ENCODE peak calls at places on chromosomes 5 and 9, in nine cellular contexts. C, D, Q, R, S, P, E, H and Y are unnamed samples.

GRCh38 chr5:112210430-112211005 is 208.6 kb downstream of the EPB41L4A start:
- DNase-seq in P (peak; percentile 16), Q (peak; percentile 43), C (peak; percentile 17), E (peak; percentile 52), D (peak; percentile 68), H (peak; percentile 21), R (no peak), S (peak; percentile 77), Y (no peak)

GRCh38 chr9:127904888-127905728 is 5.7 kb upstream of the ST6GALNAC6 start:
- DNase-seq in D (no peak), H (no peak), S (no peak), E (no peak), C (no peak), Q (no peak), R (no peak), P (no peak), Y (no peak)

GRCh38 chr5:473344-474192 is 30.6 kb downstream of the EXOC3 start:
- DNase-seq in Q (peak; percentile 66), H (peak; percentile 51), E (peak; percentile 79), R (no peak), P (no peak), S (peak; percentile 83), D (peak; percentile 65), C (peak; percentile 34), Y (no peak)

GRCh38 chr5:39109616-39110015 is 35.4 kb upstream of the RICTOR start:
- DNase-seq in S (no peak), C (no peak), E (no peak), D (no peak), R (no peak), H (no peak), P (no peak), Q (no peak), Y (no peak)

GRCh38 chr5:79562351-79563246 is 48.7 kb upstream of the HOMER1 start:
- DNase-seq in Q (peak; percentile 8), H (no peak), P (no peak), R (no peak), D (peak; percentile 61), C (peak; percentile 69), E (no peak), S (no peak), Y (peak; percentile 81)

GRCh38 chr5:179413086-179413690 is 67.9 kb upstream of the ADAMTS2 start:
- DNase-seq in P (no peak), E (no peak), D (no peak), H (no peak), R (no peak), Q (no peak), C (no peak), S (peak; percentile 31), Y (no peak)

GRCh38 chr5:39933061-39933460 is 508.3 kb upstream of the DAB2 start:
- DNase-seq in R (no peak), P (no peak), S (no peak), D (no peak), Q (no peak), H (no peak), C (no peak), E (no peak), Y (no peak)

GRCh38 chr5:138655530-138656245 is 80.5 kb upstream of the HSPA9 start:
- DNase-seq in S (no peak), C (no peak), D (no peak), P (no peak), E (no peak), H (no peak), R (no peak), Q (no peak), Y (no peak)

GRCh38 chr9:61670616-61671015 is 480.8 kb downstream of the SPATA31A7 start:
- DNase-seq in R (no peak), P (no peak), E (no peak), D (no peak), H (no peak), S (no peak), Q (no peak), C (no peak), Y (no peak)

GRCh38 chr5:179346401-179346800 is 1.1 kb upstream of the ADAMTS2 start:
- DNase-seq in H (no peak), P (no peak), D (no peak), E (no peak), R (no peak), S (no peak), C (no peak), Q (peak; percentile 36), Y (no peak)

GRCh38 chr9:88593537-88594185 is 58.7 kb downstream of the NXNL2 start:
- DNase-seq in H (peak; percentile 12), Q (peak; percentile 71), E (peak; percentile 62), C (peak; percentile 74), P (peak; percentile 34), D (peak; percentile 95), S (no peak), R (peak; percentile 20), Y (peak; percentile 59)

GRCh38 chr9:97389249-97389648 is 22.6 kb upstream of the TDRD7 start:
- DNase-seq in D (no peak), C (no peak), R (no peak), P (no peak), S (peak; percentile 36), E (no peak), H (no peak), Q (no peak), Y (no peak)

GRCh38 chr5:600551-601541 is 11.3 kb upstream of the CEP72 start:
- DNase-seq in C (no peak), E (no peak), S (peak; percentile 20), P (no peak), H (no peak), D (no peak), R (no peak), Q (no peak), Y (no peak)

DNA sequence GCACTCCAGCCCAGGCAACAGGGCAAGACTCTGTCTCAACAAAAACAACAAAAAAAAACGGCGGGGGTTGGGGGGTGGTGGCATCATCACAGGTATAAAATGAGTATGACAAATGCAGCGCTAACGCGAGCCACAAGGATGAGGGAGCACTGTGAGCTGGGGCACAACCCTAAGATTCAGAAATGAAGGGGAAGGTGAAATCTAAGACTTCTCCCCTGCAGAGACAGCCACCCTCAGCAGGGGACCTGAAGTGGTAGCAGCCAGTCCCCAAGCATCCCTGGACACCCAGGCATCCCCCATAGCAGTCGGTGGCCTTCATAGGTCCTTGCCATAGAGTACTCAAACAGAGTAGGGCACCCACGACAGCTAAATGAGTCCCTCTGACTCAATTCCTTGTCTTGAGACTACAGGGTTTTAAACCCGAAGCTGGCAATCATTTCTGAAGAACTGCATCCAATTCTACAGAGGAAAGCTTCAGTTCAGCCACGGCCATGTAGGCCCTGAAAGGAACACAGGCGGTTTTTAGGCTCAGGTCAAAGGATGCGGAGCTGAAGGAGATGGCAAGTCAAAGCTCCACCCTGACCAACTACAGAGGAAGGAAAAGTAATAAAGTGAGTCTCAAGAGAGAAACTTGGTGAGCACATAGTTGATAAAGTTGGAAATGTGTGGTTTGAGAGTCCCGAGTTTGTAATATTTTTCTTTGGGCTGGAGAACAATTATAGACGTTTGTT is 50.3 kb downstream of the MYO10 start:
- DNase-seq in E (no peak), Q (no peak), D (no peak), R (no peak), P (no peak), H (no peak), C (no peak), S (no peak), Y (no peak)
- H3K9ac ChIP-seq in E (no peak overlapping the region), Q (no peak overlapping the region), D (peak overlapping the region; percentile 26), R (no peak overlapping the region), P (no peak overlapping the region), H (peak overlapping the region; percentile 30), C (no peak overlapping the region), S (no peak overlapping the region), Y (peak overlapping the region; percentile 42)

DNA sequence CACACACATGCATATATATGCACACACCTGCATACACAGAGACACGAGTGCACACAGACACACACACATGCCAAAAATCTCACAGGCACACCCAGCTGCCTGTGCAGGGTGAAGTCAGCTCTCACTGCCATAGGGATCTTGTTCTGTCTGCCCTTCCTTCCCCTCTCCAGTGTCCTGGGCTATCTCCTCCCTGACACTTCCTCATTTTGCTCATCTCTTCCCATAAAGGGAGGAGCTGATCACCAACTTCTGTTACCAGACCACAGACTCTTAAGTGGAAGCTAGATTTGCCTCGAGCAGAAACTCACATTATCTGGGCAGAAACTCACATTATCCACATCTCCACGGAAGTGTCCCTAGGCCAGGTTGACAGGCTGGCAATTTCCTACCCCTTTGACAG is 28.7 kb downstream of the LCP2 start:
- DNase-seq in Q (no peak), E (no peak), R (no peak), S (no peak), D (no peak), H (no peak), P (no peak), C (no peak), Y (no peak)
- H3K9ac ChIP-seq in Q (no peak overlapping the region), E (no peak overlapping the region), R (no peak overlapping the region), S (no peak overlapping the region), D (no peak overlapping the region), H (no peak overlapping the region), P (no peak overlapping the region), C (no peak overlapping the region), Y (no peak overlapping the region)

DNA sequence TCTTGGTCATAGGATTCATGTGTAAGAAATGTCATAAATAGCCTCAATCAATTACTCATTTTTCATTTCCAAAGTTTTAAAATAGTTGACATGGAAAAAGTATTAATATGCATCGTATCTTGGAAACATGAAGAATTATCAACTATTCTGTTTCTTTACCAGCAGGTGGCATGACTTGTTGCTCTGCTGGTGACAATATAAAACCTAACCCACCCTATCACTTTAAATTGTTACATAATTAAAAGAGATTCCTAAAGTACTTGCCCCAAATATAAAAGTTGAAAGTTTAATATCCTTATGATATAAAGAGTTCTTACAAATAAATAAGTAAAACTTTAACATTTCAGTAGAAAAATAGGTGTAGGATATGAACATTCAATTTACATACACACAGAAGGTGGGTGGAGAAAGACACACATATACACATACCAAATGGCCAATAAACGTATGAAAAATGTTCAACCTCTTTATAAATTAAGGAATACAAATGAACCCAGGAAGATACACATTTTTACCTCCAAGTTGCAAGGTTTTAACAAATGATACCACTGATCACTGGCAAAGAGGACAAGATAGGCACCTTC is 30.6 kb downstream of the MAP1B start:
- DNase-seq in R (no peak), S (no peak), E (no peak), P (peak; percentile 15), Q (no peak), C (no peak), H (no peak), D (no peak), Y (no peak)
- H3K9ac ChIP-seq in R (no peak overlapping the region), S (no peak overlapping the region), E (peak overlapping the region; percentile 56), P (no peak overlapping the region), Q (peak overlapping the region; percentile 76), C (no peak overlapping the region), H (no peak overlapping the region), D (peak overlapping the region; percentile 60), Y (no peak overlapping the region)

GRCh38 chr9:35792826-35793225 is 1.4 kb downstream of the NPR2 start:
- DNase-seq in H (no peak), C (no peak), D (no peak), S (no peak), R (no peak), P (no peak), E (no peak), Q (no peak), Y (no peak)

GRCh38 chr9:35793461-35793860 is 2.1 kb downstream of the NPR2 start:
- DNase-seq in C (no peak), E (peak; percentile 82), H (no peak), P (no peak), D (peak; percentile 15), Q (no peak), S (no peak), R (no peak), Y (no peak)

GRCh38 chr9:35790385-35791291 is 753 bp upstream of the NPR2 start:
- DNase-seq in R (no peak), Q (peak; percentile 88), H (peak; percentile 71), E (peak; percentile 92), D (peak; percentile 94), P (no peak), S (peak; percentile 86), C (peak; percentile 83), Y (no peak)

GRCh38 chr9:35791321-35791921 is at the start of gene NPR2:
- DNase-seq in E (peak; percentile 71), D (peak; percentile 86), C (peak; percentile 9), P (no peak), H (no peak), R (no peak), Q (peak; percentile 43), S (peak; percentile 79), Y (no peak)

GRCh38 chr9:35792044-35792813 is 838 bp downstream of the NPR2 start:
- DNase-seq in R (no peak), D (no peak), E (no peak), Q (no peak), C (no peak), S (no peak), H (no peak), P (no peak), Y (no peak)
- H3K9ac ChIP-seq in R (no peak overlapping the region), D (peak overlapping the region; percentile 52), E (no peak overlapping the region), Q (peak overlapping the region; percentile 91), C (peak overlapping the region; percentile 90), S (no peak overlapping the region), H (peak overlapping the region; percentile 53), P (no peak overlapping the region), Y (no peak overlapping the region)